ENCODE peak calls at places on chromosomes 7 and 10, in ten cellular contexts. V is nucleus accumbens; P is HTR-8/SVneo; T is activated CD4-positive, alpha-beta T cell treated with anti-CD3 and anti-CD28 coated beads for 24 hours; Z is glomerular endothelial cell; B is activated T-cell treated with anti-CD3 and anti-CD28 coated beads, Interleukin-2, amount 50 U/mL, for 72 hours; U is COR-L47; F is activated CD8-positive, alpha-beta memory T cell treated with anti-CD3 and anti-CD28 coated beads, Interleukin-2, amount 50 U/mL, for 48 hours; S is T-helper 22 cell; Y is activated T-helper 2 cell treated with anti-CD3 and anti-CD28 coated beads, Interferon-gamma antibody, Interleukin-2, Interleukin-4, amounts not matched to agents 10 μg/mL and 5 μg/mL and 100 μg/mL, durations not matched to agents 14 hours and 24 hours and 36 hours. Q is an unnamed sample.

GRCh38 chr7:8509601-8510000 is 76.2 kb downstream of the NXPH1 start:
- DNase-seq in S (no peak), Y (no peak), V (no peak), T (no peak), F (no peak), U (no peak), P (no peak), Z (no peak), B (no peak), Q (no peak)

GRCh38 chr7:139682136-139683013 is 95.4 kb downstream of the HIPK2 start:
- DNase-seq in S (no peak), V (no peak), Y (no peak), Z (no peak), U (no peak), B (peak; percentile 85), P (peak; percentile 57), F (peak; percentile 78), T (peak; percentile 21), Q (no peak)

GRCh38 chr7:150962743-150963399 is 15.2 kb downstream of the KCNH2 start:
- DNase-seq in P (peak; percentile 60), Y (peak; percentile 40), S (peak; percentile 26), U (no peak), B (peak; percentile 63), V (peak; percentile 25), F (peak; percentile 78), Z (no peak), T (no peak), Q (no peak)

GRCh38 chr10:104259999-104260774 is 5.5 kb downstream of the GSTO1 start:
- DNase-seq in F (no peak), U (no peak), S (no peak), P (no peak), B (no peak), Y (no peak), V (no peak), Z (no peak), T (no peak), Q (no peak)

GRCh38 chr7:114141415-114141814 is 222.6 kb upstream of the PPP1R3A start:
- DNase-seq in U (no peak), Y (no peak), F (no peak), Z (no peak), B (no peak), P (no peak), T (no peak), V (no peak), S (no peak), Q (no peak)

GRCh38 chr10:29797616-29798015 is 162.8 kb upstream of the SVIL start:
- DNase-seq in B (no peak), S (no peak), U (no peak), Z (no peak), T (no peak), Y (no peak), P (no peak), V (no peak), F (no peak), Q (no peak)

GRCh38 chr7:39750253-39750994 is 127.1 kb downstream of the RALA start:
- DNase-seq in U (no peak), B (no peak), P (no peak), Z (no peak), Y (no peak), V (no peak), F (no peak), S (no peak), T (no peak), Q (no peak)

GRCh38 chr7:154767194-154767593 is 235.7 kb downstream of the PAXIP1 start:
- DNase-seq in B (no peak), F (no peak), Z (no peak), T (no peak), S (no peak), U (no peak), Y (no peak), V (no peak), P (no peak), Q (no peak)

GRCh38 chr7:36440880-36441279 is 51.2 kb downstream of the ANLN start:
- DNase-seq in B (no peak), V (no peak), T (no peak), Y (no peak), S (no peak), Z (no peak), P (peak; percentile 26), U (peak; percentile 2), F (no peak), Q (no peak)

GRCh38 chr10:3757638-3758490 is 27.1 kb downstream of the KLF6 start:
- DNase-seq in S (peak; percentile 67), Z (no peak), U (no peak), Y (peak; percentile 56), V (no peak), B (peak; percentile 85), T (peak; percentile 45), F (peak; percentile 79), P (no peak), Q (no peak)

GRCh38 chr7:77697535-77697831 is 1.2 kb downstream of the RSBN1L start:
- DNase-seq in V (no peak), Y (no peak), P (no peak), F (no peak), U (no peak), Z (no peak), S (peak; percentile 22), B (peak; percentile 25), T (no peak), Q (peak; percentile 82)

GRCh38 chr10:106711313-106711906 is 453.1 kb downstream of the SORCS1 start:
- DNase-seq in U (no peak), V (no peak), T (peak; percentile 12), P (no peak), Y (peak; percentile 11), Z (no peak), S (no peak), F (peak; percentile 74), B (peak; percentile 36), Q (no peak)

GRCh38 chr10:78288716-78289115 is 255.1 kb downstream of the RPS24 start:
- DNase-seq in F (no peak), Y (no peak), Z (no peak), V (no peak), U (no peak), S (no peak), P (no peak), B (no peak), T (no peak), Q (no peak)

GRCh38 chr7:132255898-132256297 is 320.4 kb downstream of the PLXNA4 start:
- DNase-seq in F (no peak), B (no peak), S (no peak), Y (no peak), V (no peak), Z (peak; percentile 25), P (no peak), T (no peak), U (peak; percentile 79), Q (no peak)

GRCh38 chr7:33421384-33421783 is 292.0 kb downstream of the BBS9 start:
- DNase-seq in Z (no peak), B (no peak), V (no peak), F (no peak), P (no peak), Y (no peak), T (no peak), U (no peak), S (no peak), Q (no peak)

GRCh38 chr7:24732646-24733413 is 24.4 kb downstream of the GSDME start:
- DNase-seq in T (no peak), S (no peak), P (no peak), Y (no peak), B (no peak), U (no peak), V (no peak), F (no peak), Z (no peak), Q (no peak)

GRCh38 chr10:94630017-94630688 is 53.4 kb upstream of the CYP2C18 start:
- DNase-seq in Y (no peak), U (no peak), T (no peak), P (peak; percentile 21), F (no peak), B (no peak), S (no peak), Z (peak; percentile 16), V (no peak), Q (no peak)

GRCh38 chr7:5526190-5527037 is 102.8 kb upstream of the TNRC18 start:
- DNase-seq in T (peak; percentile 32), S (no peak), U (no peak), Z (no peak), B (peak; percentile 49), V (peak; percentile 26), Y (no peak), P (no peak), F (peak; percentile 82), Q (peak; percentile 41)

Q was measured in tibial artery.